ENCODE peak calls at places on chromosome X, in ten cellular contexts. K, S, W, V, C, Z, I, Q, E and F are unnamed samples.

GRCh38 chrX:3449287-3449686 is 102.8 kb upstream of the MXRA5 start:
- DNase-seq in W (no peak), E (no peak), I (no peak), C (no peak), V (no peak), S (no peak), Z (no peak), K (no peak), Q (no peak), F (no peak)

GRCh38 chrX:41381685-41382084 is 47.7 kb downstream of the DDX3X start:
- DNase-seq in C (no peak), V (peak; percentile 13), K (peak; percentile 66), Z (peak; percentile 39), W (peak; percentile 56), E (no peak), I (peak; percentile 79), Q (peak; percentile 56), S (no peak), F (no peak)

GRCh38 chrX:7574325-7574724 is 268.6 kb upstream of the VCX start:
- DNase-seq in V (peak; percentile 52), W (no peak), K (no peak), S (no peak), Z (no peak), E (no peak), Q (no peak), C (no peak), I (no peak), F (no peak)

GRCh38 chrX:27597506-27597905 is 7.4 kb downstream of the DCAF8L2 start:
- DNase-seq in V (no peak), Z (no peak), C (no peak), I (no peak), S (no peak), K (no peak), Q (peak; percentile 63), E (no peak), W (no peak), F (no peak)

GRCh38 chrX:17237146-17237545 is 137.9 kb upstream of the NHS start:
- DNase-seq in C (no peak), W (no peak), Q (no peak), E (no peak), S (no peak), I (no peak), V (no peak), Z (no peak), K (no peak), F (no peak)

GRCh38 chrX:15059488-15059887 is 186.3 kb downstream of the MOSPD2 start:
- DNase-seq in V (no peak), S (no peak), K (no peak), E (no peak), I (no peak), Q (no peak), W (no peak), C (no peak), Z (no peak), F (no peak)

GRCh38 chrX:49187526-49187925 is 1.4 kb upstream of the PRICKLE3 start:
- DNase-seq in K (no peak), Z (no peak), C (no peak), S (no peak), I (no peak), E (no peak), Q (no peak), W (no peak), V (peak; percentile 25), F (no peak)

GRCh38 chrX:13994104-13994503 is 35.6 kb downstream of the GEMIN8 start:
- DNase-seq in K (no peak), E (no peak), Q (no peak), W (no peak), Z (no peak), C (no peak), S (no peak), V (no peak), I (no peak), F (no peak)

GRCh38 chrX:13761606-13762005 is 27.1 kb downstream of the OFD1 start:
- DNase-seq in Z (no peak), E (peak; percentile 13), C (peak; percentile 13), W (no peak), V (peak; percentile 54), K (no peak), S (no peak), Q (no peak), I (no peak), F (no peak)

GRCh38 chrX:42948723-42949122 is 170.8 kb upstream of the PPP1R2C start:
- DNase-seq in K (no peak), V (no peak), W (no peak), Z (no peak), S (no peak), E (no peak), I (no peak), C (no peak), Q (peak; percentile 45), F (no peak)

GRCh38 chrX:70422886-70423336 is at the start of gene GDPD2:
- DNase-seq in Z (peak; percentile 39), Q (no peak), S (no peak), E (no peak), K (peak; percentile 38), V (peak; percentile 77), I (no peak), W (no peak), C (peak; percentile 46), F (no peak)

GRCh38 chrX:119427024-119427794 is 28.1 kb downstream of the SLC25A43 start:
- DNase-seq in S (peak; percentile 76), K (peak; percentile 35), E (peak; percentile 54), C (no peak), V (peak; percentile 10), W (no peak), I (no peak), Q (no peak), Z (no peak), F (no peak)

GRCh38 chrX:14673764-14674163 is 144.4 kb downstream of the GLRA2 start:
- DNase-seq in K (peak; percentile 25), Q (peak; percentile 80), Z (no peak), I (no peak), C (no peak), S (no peak), E (no peak), W (peak; percentile 78), V (no peak), F (no peak)

DNA sequence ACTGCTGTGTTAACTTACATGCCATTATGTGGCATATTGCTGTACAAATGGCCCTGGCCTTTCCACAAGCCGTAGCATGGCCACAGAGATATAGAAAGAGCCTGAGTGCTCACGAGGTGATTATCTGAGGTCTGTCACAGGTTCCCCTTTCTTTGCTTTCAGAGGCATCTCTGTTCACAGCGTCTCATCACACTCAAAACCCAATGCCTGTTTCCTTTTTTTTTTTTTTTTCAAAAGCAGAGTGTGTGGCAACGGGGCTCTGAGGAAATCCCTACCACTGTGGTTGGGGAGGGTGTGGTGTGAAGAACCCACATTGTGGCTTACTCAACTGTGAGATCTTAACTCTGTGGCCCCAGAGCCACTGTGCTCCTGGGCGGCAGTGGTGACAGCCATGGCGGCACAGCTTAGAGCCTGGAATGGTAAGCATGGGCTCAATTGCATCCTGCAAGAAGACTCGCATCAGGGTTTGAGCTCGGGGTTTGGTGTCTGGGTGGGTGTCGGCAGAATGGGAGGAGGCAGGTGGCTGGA is 30.8 kb downstream of the RTL5 start:
- DNase-seq in V (no peak), K (peak; percentile 41), Z (peak; percentile 43), E (no peak), I (no peak), S (peak; percentile 90), C (no peak), W (no peak), Q (no peak), F (no peak)
- TF ChIP-seq POLR2AphosphoS5 in V (no peak), K (no peak), Z (no peak), E (no peak), I (no peak), S (peak; percentile 77), C (no peak), W (no peak), Q (no peak), F (peak; percentile 14)

GRCh38 chrX:10098235-10098819 is 58.4 kb upstream of the CLCN4 start:
- DNase-seq in W (no peak), E (no peak), S (no peak), V (no peak), K (no peak), C (no peak), Z (no peak), Q (peak; percentile 43), I (no peak), F (no peak)
- H3K27ac ChIP-seq in W (no peak overlapping the region), E (no peak overlapping the region), S (peak overlapping the region; percentile 83), V (no peak overlapping the region), K (peak overlapping the region; percentile 76), C (no peak overlapping the region), Z (peak overlapping the region; percentile 74), Q (no peak overlapping the region), I (peak overlapping the region; percentile 67), F (peak overlapping the region; percentile 60)

DNA sequence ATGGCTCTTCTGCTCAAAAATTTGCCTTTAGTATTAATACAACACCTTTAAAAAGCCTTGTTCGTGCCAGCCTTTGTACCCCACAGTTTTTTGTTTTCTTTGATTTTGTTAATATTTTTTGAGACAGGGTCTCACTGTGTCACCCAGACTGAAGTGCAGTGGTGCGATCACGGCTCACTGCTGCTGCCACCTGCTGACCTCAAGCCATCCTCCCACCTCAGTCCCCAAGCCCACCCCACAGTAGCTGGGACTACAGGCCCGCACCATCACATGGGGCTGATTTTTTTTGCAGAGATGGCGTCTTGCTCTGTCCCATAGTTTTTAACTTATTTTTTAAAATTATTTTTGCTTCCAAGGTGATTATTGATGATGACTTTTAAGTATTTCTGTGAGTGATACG is 134.0 kb downstream of the HTR2C start:
- DNase-seq in Z (no peak), C (peak; percentile 6), K (no peak), W (no peak), V (peak; percentile 13), E (peak; percentile 4), S (no peak), Q (no peak), I (no peak), F (no peak)
- TF ChIP-seq CTCF in Z (no peak), C (peak; percentile 41), K (no peak), W (no peak), V (peak; percentile 63), E (peak; percentile 56), S (no peak), Q (peak; percentile 41), I (no peak), F (no peak)

GRCh38 chrX:102712216-102712966 is at the start of gene GPRASP2:
- DNase-seq in Q (peak; percentile 19), I (peak; percentile 81), S (peak; percentile 84), K (peak; percentile 38), E (peak; percentile 39), C (peak; percentile 74), W (no peak), V (peak; percentile 58), Z (peak; percentile 48), F (no peak)

GRCh38 chrX:102715967-102716366 is 3.7 kb downstream of the GPRASP2 start:
- DNase-seq in K (no peak), E (no peak), W (no peak), S (no peak), I (no peak), Z (no peak), Q (no peak), V (no peak), C (no peak), F (no peak)

GRCh38 chrX:102714994-102715393 is 2.7 kb downstream of the GPRASP2 start:
- DNase-seq in V (peak; percentile 34), S (no peak), W (no peak), C (peak; percentile 9), I (no peak), E (no peak), Z (no peak), K (no peak), Q (no peak), F (no peak)

GRCh38 chrX:102711872-102712215 is 404 bp upstream of the GPRASP2 start:
- DNase-seq in C (no peak), Z (no peak), V (peak; percentile 44), E (no peak), Q (no peak), K (no peak), W (no peak), I (no peak), S (peak; percentile 71), F (no peak)

GRCh38 chrX:102712967-102713677 is 874 bp downstream of the GPRASP2 start:
- DNase-seq in S (no peak), I (peak; percentile 88), E (peak; percentile 33), W (no peak), Q (peak; percentile 58), V (peak; percentile 64), C (peak; percentile 47), Z (peak; percentile 42), K (peak; percentile 55), F (no peak)
- TF ChIP-seq POLR2AphosphoS5 in S (no peak), I (peak; percentile 37), E (no peak), W (no peak), Q (no peak), V (no peak), C (no peak), Z (peak; percentile 7), K (peak; percentile 27), F (peak; percentile 48)